ENCODE peak calls at places on chromosome 16, in six cellular contexts. M is activated CD4-positive, alpha-beta memory T cell treated with anti-CD3 and anti-CD28 coated beads, Interleukin-2, amount 10 ng/mL, durations not matched to agents 7 days and 5 days; B is dorsolateral prefrontal cortex; N is brain pericyte; P is activated T-cell treated with anti-CD3 and anti-CD28 coated beads, Interleukin-2, amount 50 U/mL, for 72 hours; Y is T-helper 9 cell. E is an unnamed sample.

GRCh38 chr16:8850279-8850885 is 18.4 kb downstream of the CARHSP1 start:
- DNase-seq in M (peak; percentile 39), B (no peak), N (no peak), P (no peak), Y (no peak), E (no peak)

GRCh38 chr16:70661918-70662641 is 15.7 kb downstream of the IL34 start:
- DNase-seq in M (no peak), B (no peak), N (no peak), P (no peak), Y (no peak), E (no peak)

GRCh38 chr16:13959626-13960025 is 39.7 kb downstream of the ERCC4 start:
- DNase-seq in M (no peak), B (no peak), N (no peak), P (no peak), Y (no peak), E (no peak)

GRCh38 chr16:10343124-10343760 is 42.6 kb upstream of the ATF7IP2 start:
- DNase-seq in M (no peak), B (no peak), N (no peak), P (no peak), Y (no peak), E (no peak)

GRCh38 chr16:80993293-80993691 is 13.4 kb downstream of the CMC2 start:
- DNase-seq in M (no peak), B (no peak), N (no peak), P (no peak), Y (no peak), E (no peak)

GRCh38 chr16:67393790-67394270 is 532 bp upstream of the TPPP3 start:
- DNase-seq in M (no peak), B (peak; percentile 41), N (no peak), P (no peak), Y (no peak), E (no peak)

GRCh38 chr16:22660441-22661160 is 149.9 kb downstream of the NPIPB5 start:
- DNase-seq in M (no peak), B (no peak), N (no peak), P (no peak), Y (no peak), E (no peak)

GRCh38 chr16:24272379-24272778 is 16.2 kb downstream of the CACNG3 start:
- DNase-seq in M (no peak), B (no peak), N (no peak), P (no peak), Y (no peak), E (no peak)

E was measured in CD4-positive, alpha-beta T cell.